ENCODE peak calls at places on chromosomes 16 and 17, in eight cellular contexts. T is adrenal gland; F is H7; Q is heart left ventricle; W is CD4-positive, CD25-positive, alpha-beta regulatory T cell; V is mesendoderm; L is heart right ventricle; D is tibial artery. O is an unnamed sample. For H3K36me3, the result is how much of the 10 kb centered on the place peaks cover.

GRCh38 chr16:70653406-70653805 is 7.0 kb downstream of the IL34 start:
- DNase-seq in T (no peak), F (no peak), Q (no peak), W (no peak), V (no peak), L (no peak), D (no peak), O (no peak)

GRCh38 chr17:7020894-7021664 is 1.8 kb upstream of the BCL6B start:
- DNase-seq in T (no peak), F (peak), Q (no peak), W (no peak), V (no peak), L (no peak), D (no peak), O (peak)

GRCh38 chr16:51245306-51245705 is 94.2 kb upstream of the SALL1 start:
- DNase-seq in T (no peak), F (no peak), Q (no peak), W (no peak), V (no peak), L (no peak), D (no peak), O (no peak)

GRCh38 chr17:56592487-56593072 is 919 bp upstream of the NOG start:
- DNase-seq in T (peak), F (peak), Q (peak), W (peak), V (peak), L (peak), D (peak), O (peak)

GRCh38 chr16:24129412-24129918 is 126.7 kb upstream of the CACNG3 start:
- DNase-seq in T (no peak), F (no peak), Q (no peak), W (no peak), V (no peak), L (no peak), D (no peak), O (no peak)

GRCh38 chr17:65914784-65915342 is 277.1 kb downstream of the CEP112 start:
- DNase-seq in T (no peak), F (no peak), Q (no peak), W (no peak), V (no peak), L (no peak), D (no peak), O (no peak)

GRCh38 chr17:61408151-61409041 is 8.8 kb downstream of the TBX2 start:
- DNase-seq in T (no peak), F (peak), Q (peak), W (no peak), V (no peak), L (no peak), D (peak), O (peak)

GRCh38 chr16:27238016-27238587 is 30.5 kb downstream of the NSMCE1 start:
- DNase-seq in T (no peak), F (peak), Q (peak), W (no peak), V (no peak), L (peak), D (peak), O (no peak)

GRCh38 chr16:22673463-22673862 is 140.5 kb upstream of the HS3ST2 start:
- DNase-seq in T (no peak), F (no peak), Q (no peak), W (no peak), V (no peak), L (no peak), D (peak), O (no peak)

GRCh38 chr17:74838275-74838674 is 21.4 kb downstream of the GRIN2C start:
- DNase-seq in T (no peak), F (no peak), Q (no peak), W (no peak), V (no peak), L (no peak), D (no peak), O (no peak)

GRCh38 chr16:86343733-86344585 is 166.4 kb upstream of the FOXF1 start:
- DNase-seq in T (peak), F (no peak), Q (no peak), W (no peak), V (peak), L (no peak), D (no peak), O (no peak)

GRCh38 chr17:43591750-43592562 is 45.8 kb upstream of the ETV4 start:
- DNase-seq in T (peak), F (no peak), Q (peak), W (no peak), V (peak), L (peak), D (peak), O (no peak)

GRCh38 chr16:30677931-30678585 is 19.8 kb downstream of the FBRS start:
- DNase-seq in T (no peak), F (peak), Q (no peak), W (no peak), V (peak), L (no peak), D (no peak), O (peak)

GRCh38 chr17:79154951-79155557 is 80.4 kb downstream of the ENGASE start:
- DNase-seq in T (no peak), F (peak), Q (no peak), W (no peak), V (no peak), L (no peak), D (no peak), O (no peak)

GRCh38 chr16:65121870-65122723 is at the start of gene CDH11:
- DNase-seq in T (peak), F (peak), Q (peak), W (no peak), V (peak), L (peak), D (peak), O (peak)

GRCh38 chr17:40251576-40251975 is 32.5 kb downstream of the WIPF2 start:
- DNase-seq in T (peak), F (no peak), Q (no peak), W (no peak), V (no peak), L (peak), D (no peak), O (no peak)

GRCh38 chr16:65745-66144 is 6.7 kb downstream of the RHBDF1 start:
- DNase-seq in T (peak), F (peak), Q (peak), W (peak), V (peak), L (peak), D (peak), O (peak)

GRCh38 chr16:75279277-75279676 is 27.9 kb upstream of the BCAR1 start:
- DNase-seq in T (no peak), F (peak), Q (no peak), W (no peak), V (no peak), L (no peak), D (no peak), O (peak)

GRCh38 chr17:83178533-83179201 is 99.3 kb downstream of the METRNL start:
- DNase-seq in T (no peak), F (no peak), Q (no peak), W (no peak), V (no peak), L (no peak), D (no peak), O (peak)

GRCh38 chr16:87056551-87056950 is 260.6 kb downstream of the C16orf95 start:
- DNase-seq in T (no peak), F (peak), Q (no peak), W (no peak), V (peak), L (no peak), D (peak), O (peak)

GRCh38 chr17:20992987-20993862 is 49.6 kb downstream of the USP22 start:
- DNase-seq in T (peak), F (peak), Q (no peak), W (peak), V (peak), L (peak), D (peak), O (peak)

GRCh38 chr16:69438465-69438864 is 14.0 kb downstream of the CYB5B start:
- DNase-seq in T (no peak), F (no peak), Q (no peak), W (no peak), V (no peak), L (no peak), D (no peak), O (no peak)

GRCh38 chr16:69448470-69449193 is 24.2 kb downstream of the CYB5B start:
- DNase-seq in T (no peak), F (no peak), Q (no peak), W (no peak), V (no peak), L (no peak), D (no peak), O (no peak)

GRCh38 chr16:69440236-69440635 is 15.8 kb downstream of the CYB5B start:
- DNase-seq in T (no peak), F (no peak), Q (no peak), W (no peak), V (no peak), L (no peak), D (no peak), O (no peak)

GRCh38 chr16:69444873-69445517 is 20.6 kb downstream of the CYB5B start:
- DNase-seq in T (no peak), F (no peak), Q (no peak), W (peak), V (no peak), L (no peak), D (no peak), O (no peak)

DNA sequence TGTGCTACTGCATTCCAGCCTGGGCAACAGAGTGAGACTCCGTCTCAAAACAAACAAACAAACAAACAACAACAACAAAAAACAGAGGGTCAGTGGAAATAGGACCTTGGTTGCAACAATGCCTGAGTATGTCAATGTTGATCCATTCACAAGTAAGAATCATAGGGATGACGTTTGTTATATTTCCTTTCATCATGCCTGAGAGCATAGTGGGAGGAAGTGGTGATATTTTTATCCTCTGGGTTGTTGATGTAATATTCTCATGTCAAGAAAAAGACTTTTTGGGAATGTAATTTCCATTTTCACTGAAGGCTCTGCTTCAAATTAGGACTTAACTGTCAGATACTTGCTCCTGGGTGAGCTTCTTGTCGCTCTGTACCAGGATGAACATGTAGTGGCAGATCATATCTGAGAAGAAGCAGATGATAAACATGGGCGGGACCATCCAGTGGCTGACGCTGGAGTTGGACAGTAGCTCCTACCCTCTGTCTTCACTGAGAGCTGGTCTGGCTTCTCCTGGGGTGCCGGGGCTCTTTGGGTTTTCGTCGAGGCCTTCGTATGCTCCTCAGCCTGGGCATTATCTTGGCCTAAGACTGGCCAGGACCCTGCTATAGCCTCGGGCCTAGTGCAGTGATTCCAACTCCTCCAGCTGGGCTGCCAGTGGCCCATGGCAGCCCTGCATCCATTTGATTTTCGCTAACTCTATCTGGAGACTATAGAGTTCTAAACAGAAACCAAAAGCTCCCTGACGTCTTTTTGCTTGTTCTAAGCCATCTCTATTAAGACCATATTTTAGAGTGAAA is 19.6 kb downstream of the CYB5B start:
- DNase-seq in T (no peak), F (no peak), Q (no peak), W (peak), V (no peak), L (no peak), D (no peak), O (no peak)
- H3K36me3 ChIP-seq in T (under half), F (under half), Q (under half), W (under half), V (under half), L (under half), D (under half), O (under half)

DNA sequence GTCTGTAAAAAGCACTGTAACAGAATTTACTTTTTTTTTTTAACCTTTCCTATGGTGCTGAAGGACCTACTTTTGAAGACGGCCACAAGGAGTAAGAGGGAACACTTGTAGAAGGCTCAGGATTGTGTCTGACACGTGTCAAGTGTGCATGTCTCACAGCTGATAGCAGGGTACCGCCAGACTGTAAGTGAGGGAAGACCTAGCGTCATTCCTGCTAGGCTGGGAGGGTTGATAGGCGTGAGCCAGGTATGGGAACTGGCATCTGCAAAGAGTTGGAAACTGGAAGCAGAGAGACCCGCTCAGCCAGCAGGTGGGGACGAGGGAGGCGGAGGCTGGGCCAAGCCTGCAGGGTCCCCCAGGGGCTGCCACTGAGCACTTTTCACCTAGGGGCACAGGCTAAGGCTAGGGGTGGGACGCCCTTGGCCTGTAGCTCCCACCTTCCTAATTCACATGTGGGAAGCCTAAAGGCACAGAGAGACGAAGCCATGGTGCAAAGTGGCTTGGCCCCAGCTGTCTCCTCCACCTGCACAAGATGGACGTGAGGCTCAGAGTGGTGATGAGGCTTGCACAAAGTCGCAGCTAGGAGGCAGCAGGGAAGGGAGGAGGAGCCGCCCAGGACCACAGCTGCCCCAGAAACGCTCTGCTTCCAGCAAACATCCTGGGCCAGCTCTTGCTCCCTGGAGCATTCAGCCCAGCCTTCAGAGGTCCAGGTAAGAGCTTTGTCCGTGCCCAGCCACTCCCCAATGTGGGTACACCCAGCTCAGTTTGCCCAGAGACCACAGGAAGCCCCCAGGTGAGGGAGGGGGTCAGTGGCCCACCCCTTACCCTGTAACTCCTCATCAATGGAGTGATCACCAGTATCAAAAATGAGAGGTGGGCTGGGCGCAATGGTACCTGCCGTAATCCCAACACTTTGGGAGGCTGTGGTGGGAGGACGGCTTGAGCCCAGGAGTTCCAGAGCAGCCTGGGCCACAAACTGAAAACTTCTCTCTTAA is 18.9 kb downstream of the VASN start:
- DNase-seq in T (no peak), F (peak), Q (no peak), W (no peak), V (peak), L (no peak), D (no peak), O (peak)
- H3K36me3 ChIP-seq in T (under half), F (under half), Q (under half), W (half or more), V (under half), L (half or more), D (under half), O (under half)

GRCh38 chr16:8808009-8808408 is 10.4 kb downstream of the PMM2 start:
- DNase-seq in T (no peak), F (no peak), Q (no peak), W (no peak), V (no peak), L (no peak), D (no peak), O (no peak)
- H3K36me3 ChIP-seq in T (half or more), F (under half), Q (under half), W (half or more), V (under half), L (half or more), D (half or more), O (half or more)

GRCh38 chr17:58326609-58327341 is 1.8 kb downstream of the TSPOAP1 start:
- DNase-seq in T (no peak), F (peak), Q (no peak), W (no peak), V (no peak), L (no peak), D (no peak), O (no peak)

GRCh38 chr17:58325976-58326468 is 2.6 kb downstream of the TSPOAP1 start:
- DNase-seq in T (no peak), F (peak), Q (no peak), W (no peak), V (peak), L (no peak), D (no peak), O (peak)

GRCh38 chr17:58329035-58329807 is 626 bp upstream of the TSPOAP1 start:
- DNase-seq in T (no peak), F (peak), Q (peak), W (peak), V (peak), L (no peak), D (no peak), O (no peak)

GRCh38 chr17:58328195-58329034 is at the start of gene TSPOAP1:
- DNase-seq in T (no peak), F (peak), Q (no peak), W (peak), V (peak), L (no peak), D (no peak), O (peak)

DNA sequence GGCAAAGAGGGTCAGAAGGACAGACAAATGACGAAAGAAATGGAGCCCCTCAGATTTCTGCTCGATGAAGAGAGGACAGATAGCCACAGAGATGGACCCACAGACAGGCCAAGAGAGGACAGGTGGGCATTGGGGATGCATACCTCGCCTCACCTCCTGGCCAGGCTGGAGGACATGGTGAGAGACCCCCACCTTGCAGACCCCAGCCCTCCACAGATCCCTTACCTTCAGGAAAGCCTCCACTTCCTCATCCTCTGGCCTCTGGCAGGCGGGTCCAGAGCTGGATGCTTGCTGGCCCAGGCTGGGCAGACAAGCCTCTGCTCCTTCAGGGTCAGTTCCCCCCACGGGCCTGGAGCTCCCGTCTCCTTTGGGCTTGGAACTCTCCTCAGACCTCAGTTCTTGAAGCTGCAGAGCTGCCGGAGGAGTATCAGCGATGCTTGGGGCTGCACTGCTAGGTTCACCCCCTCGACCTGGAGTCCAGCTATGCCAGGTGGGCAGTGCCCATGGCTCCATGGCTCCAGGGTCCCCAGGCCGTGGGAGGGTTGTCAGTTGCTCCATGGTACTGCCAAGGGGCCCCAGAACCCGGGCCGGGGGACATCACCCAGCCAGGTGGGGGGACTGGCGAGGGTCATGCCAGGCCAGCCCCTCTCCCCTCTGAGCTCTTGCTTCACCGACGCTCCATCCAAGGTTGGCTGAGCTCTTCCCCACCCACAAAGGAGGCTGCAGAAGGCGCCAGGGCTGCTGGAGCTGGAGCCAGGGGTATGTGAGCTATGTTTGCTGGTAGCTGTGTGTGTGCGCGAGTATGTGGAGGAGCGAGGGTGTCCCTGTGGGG is 1.0 kb downstream of the TSPOAP1 start:
- DNase-seq in T (no peak), F (peak), Q (no peak), W (peak), V (no peak), L (no peak), D (no peak), O (no peak)
- H3K36me3 ChIP-seq in T (under half), F (under half), Q (under half), W (under half), V (under half), L (under half), D (under half), O (under half)

O was measured in endodermal cell.